ENCODE peak calls at places on chromosomes 12 and 14, in nine cellular contexts. One of them, this sample, is unnamed.

GRCh38 chr12:48764521-48764920 is 24.4 kb downstream of the ADCY6 start:
- DNase-seq in RPMI8226: no peak
- DNase-seq in astrocyte of the cerebellum: no peak
- DNase-seq in AG09309: no peak
- DNase-seq in stimulated activated CD8-positive, alpha-beta memory T cell treated with anti-CD3 and anti-CD28 coated beads, Interleukin-4, amount 100 ng/mL, for 4 hours: no peak
- DNase-seq in amniotic stem cell: no peak
- DNase-seq in RPMI7951: peak; percentile 69
- DNase-seq in stimulated activated CD4-positive, alpha-beta T cell treated with anti-CD3 and anti-CD28 coated beads, Interleukin-4, amount 100 ng/mL, for 24 hours: no peak
- DNase-seq in CMK: no peak
- DNase-seq in this sample: no peak

GRCh38 chr12:112218150-112218549 is 92.8 kb downstream of the TRAFD1 start:
- DNase-seq in RPMI8226: no peak
- DNase-seq in astrocyte of the cerebellum: no peak
- DNase-seq in AG09309: no peak
- DNase-seq in stimulated activated CD8-positive, alpha-beta memory T cell treated with anti-CD3 and anti-CD28 coated beads, Interleukin-4, amount 100 ng/mL, for 4 hours: no peak
- DNase-seq in amniotic stem cell: no peak
- DNase-seq in RPMI7951: no peak
- DNase-seq in stimulated activated CD4-positive, alpha-beta T cell treated with anti-CD3 and anti-CD28 coated beads, Interleukin-4, amount 100 ng/mL, for 24 hours: no peak
- DNase-seq in CMK: no peak
- DNase-seq in this sample: no peak

GRCh38 chr12:5586201-5586600 is 154.3 kb downstream of the NTF3 start:
- DNase-seq in RPMI8226: no peak
- DNase-seq in astrocyte of the cerebellum: no peak
- DNase-seq in AG09309: peak; percentile 32
- DNase-seq in stimulated activated CD8-positive, alpha-beta memory T cell treated with anti-CD3 and anti-CD28 coated beads, Interleukin-4, amount 100 ng/mL, for 4 hours: no peak
- DNase-seq in amniotic stem cell: peak; percentile 35
- DNase-seq in RPMI7951: peak; percentile 76
- DNase-seq in stimulated activated CD4-positive, alpha-beta T cell treated with anti-CD3 and anti-CD28 coated beads, Interleukin-4, amount 100 ng/mL, for 24 hours: no peak
- DNase-seq in CMK: no peak
- DNase-seq in this sample: no peak

GRCh38 chr12:94599189-94599588 is 51.2 kb downstream of the TMCC3 start:
- DNase-seq in RPMI8226: no peak
- DNase-seq in astrocyte of the cerebellum: no peak
- DNase-seq in AG09309: no peak
- DNase-seq in stimulated activated CD8-positive, alpha-beta memory T cell treated with anti-CD3 and anti-CD28 coated beads, Interleukin-4, amount 100 ng/mL, for 4 hours: no peak
- DNase-seq in amniotic stem cell: no peak
- DNase-seq in RPMI7951: no peak
- DNase-seq in stimulated activated CD4-positive, alpha-beta T cell treated with anti-CD3 and anti-CD28 coated beads, Interleukin-4, amount 100 ng/mL, for 24 hours: no peak
- DNase-seq in CMK: no peak
- DNase-seq in this sample: no peak

GRCh38 chr14:54209501-54210231 is 187.1 kb upstream of the CDKN3 start:
- DNase-seq in RPMI8226: no peak
- DNase-seq in astrocyte of the cerebellum: no peak
- DNase-seq in AG09309: no peak
- DNase-seq in stimulated activated CD8-positive, alpha-beta memory T cell treated with anti-CD3 and anti-CD28 coated beads, Interleukin-4, amount 100 ng/mL, for 4 hours: no peak
- DNase-seq in amniotic stem cell: no peak
- DNase-seq in RPMI7951: peak; percentile 23
- DNase-seq in stimulated activated CD4-positive, alpha-beta T cell treated with anti-CD3 and anti-CD28 coated beads, Interleukin-4, amount 100 ng/mL, for 24 hours: no peak
- DNase-seq in CMK: no peak
- DNase-seq in this sample: no peak

GRCh38 chr12:71767183-71767582 is 12.5 kb downstream of the RAB21 start:
- DNase-seq in RPMI8226: no peak
- DNase-seq in astrocyte of the cerebellum: no peak
- DNase-seq in AG09309: no peak
- DNase-seq in stimulated activated CD8-positive, alpha-beta memory T cell treated with anti-CD3 and anti-CD28 coated beads, Interleukin-4, amount 100 ng/mL, for 4 hours: no peak
- DNase-seq in amniotic stem cell: no peak
- DNase-seq in RPMI7951: no peak
- DNase-seq in stimulated activated CD4-positive, alpha-beta T cell treated with anti-CD3 and anti-CD28 coated beads, Interleukin-4, amount 100 ng/mL, for 24 hours: no peak
- DNase-seq in CMK: no peak
- DNase-seq in this sample: no peak

GRCh38 chr14:84217066-84217465 is 1312.9 kb upstream of the FLRT2 start:
- DNase-seq in RPMI8226: no peak
- DNase-seq in astrocyte of the cerebellum: no peak
- DNase-seq in AG09309: no peak
- DNase-seq in stimulated activated CD8-positive, alpha-beta memory T cell treated with anti-CD3 and anti-CD28 coated beads, Interleukin-4, amount 100 ng/mL, for 4 hours: no peak
- DNase-seq in amniotic stem cell: no peak
- DNase-seq in RPMI7951: no peak
- DNase-seq in stimulated activated CD4-positive, alpha-beta T cell treated with anti-CD3 and anti-CD28 coated beads, Interleukin-4, amount 100 ng/mL, for 24 hours: no peak
- DNase-seq in CMK: no peak
- DNase-seq in this sample: no peak

GRCh38 chr14:68762944-68763831 is 29.7 kb downstream of the ZFP36L1 start:
- DNase-seq in RPMI8226: no peak
- DNase-seq in astrocyte of the cerebellum: no peak
- DNase-seq in AG09309: no peak
- DNase-seq in stimulated activated CD8-positive, alpha-beta memory T cell treated with anti-CD3 and anti-CD28 coated beads, Interleukin-4, amount 100 ng/mL, for 4 hours: no peak
- DNase-seq in amniotic stem cell: no peak
- DNase-seq in RPMI7951: peak; percentile 24
- DNase-seq in stimulated activated CD4-positive, alpha-beta T cell treated with anti-CD3 and anti-CD28 coated beads, Interleukin-4, amount 100 ng/mL, for 24 hours: no peak
- DNase-seq in CMK: peak; percentile 84
- DNase-seq in this sample: no peak